ENCODE peak calls at places on chromosomes 5 and 9, in ten cellular contexts. One of them, this sample, is unnamed. For H3K9me3 and H3K27me3, the result is how much of the 10 kb centered on the place peaks cover.

GRCh38 chr5:56516936-56517521 is 283.9 kb upstream of the ANKRD55 start:
- DNase-seq in effector memory CD4-positive, alpha-beta T cell: no peak
- DNase-seq in adipocyte: peak
- DNase-seq in lower lobe of right lung: no peak
- DNase-seq in Panc1: no peak
- DNase-seq in PC-9: peak
- DNase-seq in GM23248: peak
- DNase-seq in heart left ventricle: peak
- DNase-seq in uterus: no peak
- DNase-seq in neural progenitor cell: no peak
- DNase-seq in this sample: peak

GRCh38 chr9:121824651-121825480 is 173.4 kb downstream of the DAB2IP start:
- DNase-seq in effector memory CD4-positive, alpha-beta T cell: no peak
- DNase-seq in adipocyte: peak
- DNase-seq in lower lobe of right lung: no peak
- DNase-seq in Panc1: no peak
- DNase-seq in PC-9: no peak
- DNase-seq in GM23248: peak
- DNase-seq in heart left ventricle: no peak
- DNase-seq in uterus: no peak
- DNase-seq in neural progenitor cell: no peak
- DNase-seq in this sample: no peak

GRCh38 chr5:41707853-41708603 is 162.2 kb downstream of the OXCT1 start:
- DNase-seq in effector memory CD4-positive, alpha-beta T cell: no peak
- DNase-seq in adipocyte: peak
- DNase-seq in lower lobe of right lung: no peak
- DNase-seq in Panc1: peak
- DNase-seq in PC-9: no peak
- DNase-seq in GM23248: peak
- DNase-seq in heart left ventricle: no peak
- DNase-seq in uterus: no peak
- DNase-seq in neural progenitor cell: peak
- DNase-seq in this sample: no peak

GRCh38 chr9:3648722-3649121 is 122.9 kb upstream of the RFX3 start:
- DNase-seq in effector memory CD4-positive, alpha-beta T cell: no peak
- DNase-seq in adipocyte: no peak
- DNase-seq in lower lobe of right lung: no peak
- DNase-seq in Panc1: no peak
- DNase-seq in PC-9: no peak
- DNase-seq in GM23248: no peak
- DNase-seq in heart left ventricle: no peak
- DNase-seq in uterus: no peak
- DNase-seq in neural progenitor cell: no peak
- DNase-seq in this sample: no peak

GRCh38 chr5:1499851-1500250 is 23.9 kb downstream of the LPCAT1 start:
- DNase-seq in effector memory CD4-positive, alpha-beta T cell: no peak
- DNase-seq in adipocyte: no peak
- DNase-seq in lower lobe of right lung: no peak
- DNase-seq in Panc1: no peak
- DNase-seq in PC-9: no peak
- DNase-seq in GM23248: no peak
- DNase-seq in heart left ventricle: no peak
- DNase-seq in uterus: no peak
- DNase-seq in neural progenitor cell: no peak
- DNase-seq in this sample: no peak

GRCh38 chr9:136441191-136441680 is 1.6 kb upstream of the INPP5E start:
- DNase-seq in effector memory CD4-positive, alpha-beta T cell: no peak
- DNase-seq in adipocyte: no peak
- DNase-seq in lower lobe of right lung: no peak
- DNase-seq in Panc1: no peak
- DNase-seq in PC-9: no peak
- DNase-seq in GM23248: peak
- DNase-seq in heart left ventricle: no peak
- DNase-seq in uterus: no peak
- DNase-seq in neural progenitor cell: no peak
- DNase-seq in this sample: no peak

GRCh38 chr9:133166392-133166791 is 2.7 kb upstream of the GBGT1 start:
- DNase-seq in effector memory CD4-positive, alpha-beta T cell: no peak
- DNase-seq in adipocyte: no peak
- DNase-seq in lower lobe of right lung: peak
- DNase-seq in Panc1: no peak
- DNase-seq in PC-9: no peak
- DNase-seq in GM23248: no peak
- DNase-seq in heart left ventricle: no peak
- DNase-seq in uterus: no peak
- DNase-seq in neural progenitor cell: no peak
- DNase-seq in this sample: no peak

GRCh38 chr5:171433952-171434676 is 14.7 kb downstream of the FGF18 start:
- DNase-seq in effector memory CD4-positive, alpha-beta T cell: no peak
- DNase-seq in adipocyte: no peak
- DNase-seq in lower lobe of right lung: peak
- DNase-seq in Panc1: no peak
- DNase-seq in PC-9: no peak
- DNase-seq in GM23248: no peak
- DNase-seq in heart left ventricle: no peak
- DNase-seq in uterus: no peak
- DNase-seq in neural progenitor cell: no peak
- DNase-seq in this sample: no peak

GRCh38 chr5:43362725-43363435 is 49.3 kb downstream of the CCL28 start:
- DNase-seq in effector memory CD4-positive, alpha-beta T cell: no peak
- DNase-seq in adipocyte: no peak
- DNase-seq in lower lobe of right lung: no peak
- DNase-seq in Panc1: no peak
- DNase-seq in PC-9: no peak
- DNase-seq in GM23248: no peak
- DNase-seq in heart left ventricle: no peak
- DNase-seq in uterus: no peak
- DNase-seq in neural progenitor cell: no peak
- DNase-seq in this sample: no peak

GRCh38 chr5:116361171-116361967 is 213.3 kb downstream of the SEMA6A start:
- DNase-seq in effector memory CD4-positive, alpha-beta T cell: no peak
- DNase-seq in adipocyte: peak
- DNase-seq in lower lobe of right lung: peak
- DNase-seq in Panc1: no peak
- DNase-seq in PC-9: no peak
- DNase-seq in GM23248: peak
- DNase-seq in heart left ventricle: peak
- DNase-seq in uterus: peak
- DNase-seq in neural progenitor cell: peak
- DNase-seq in this sample: no peak

GRCh38 chr9:8071445-8071798 is 271.8 kb upstream of the DMAC1 start:
- DNase-seq in effector memory CD4-positive, alpha-beta T cell: no peak
- DNase-seq in adipocyte: no peak
- DNase-seq in lower lobe of right lung: no peak
- DNase-seq in Panc1: no peak
- DNase-seq in PC-9: no peak
- DNase-seq in GM23248: no peak
- DNase-seq in heart left ventricle: no peak
- DNase-seq in uterus: no peak
- DNase-seq in neural progenitor cell: no peak
- DNase-seq in this sample: no peak

GRCh38 chr9:8074645-8075044 is 275.1 kb upstream of the DMAC1 start:
- DNase-seq in effector memory CD4-positive, alpha-beta T cell: no peak
- DNase-seq in adipocyte: no peak
- DNase-seq in lower lobe of right lung: no peak
- DNase-seq in Panc1: no peak
- DNase-seq in PC-9: no peak
- DNase-seq in GM23248: no peak
- DNase-seq in heart left ventricle: no peak
- DNase-seq in uterus: no peak
- DNase-seq in neural progenitor cell: no peak
- DNase-seq in this sample: no peak

GRCh38 chr9:8070779-8071444 is 271.3 kb upstream of the DMAC1 start:
- DNase-seq in effector memory CD4-positive, alpha-beta T cell: no peak
- DNase-seq in adipocyte: no peak
- DNase-seq in lower lobe of right lung: no peak
- DNase-seq in Panc1: no peak
- DNase-seq in PC-9: no peak
- DNase-seq in GM23248: no peak
- DNase-seq in heart left ventricle: no peak
- DNase-seq in uterus: no peak
- DNase-seq in neural progenitor cell: peak
- DNase-seq in this sample: no peak
- H3K9me3 ChIP-seq in effector memory CD4-positive, alpha-beta T cell: under half
- H3K9me3 ChIP-seq in adipocyte: under half
- H3K9me3 ChIP-seq in lower lobe of right lung: under half
- H3K9me3 ChIP-seq in Panc1: under half
- H3K9me3 ChIP-seq in PC-9: under half
- H3K9me3 ChIP-seq in GM23248: under half
- H3K9me3 ChIP-seq in heart left ventricle: under half
- H3K9me3 ChIP-seq in uterus: under half
- H3K9me3 ChIP-seq in neural progenitor cell: under half
- H3K9me3 ChIP-seq in this sample: under half

GRCh38 chr5:67166886-67167285 is 29.7 kb downstream of the CD180 start:
- DNase-seq in effector memory CD4-positive, alpha-beta T cell: no peak
- DNase-seq in adipocyte: no peak
- DNase-seq in lower lobe of right lung: no peak
- DNase-seq in Panc1: no peak
- DNase-seq in PC-9: no peak
- DNase-seq in GM23248: no peak
- DNase-seq in heart left ventricle: no peak
- DNase-seq in uterus: no peak
- DNase-seq in neural progenitor cell: no peak
- DNase-seq in this sample: no peak
- H3K4me3 ChIP-seq in effector memory CD4-positive, alpha-beta T cell: peak
- H3K4me3 ChIP-seq in adipocyte: no peak
- H3K4me3 ChIP-seq in lower lobe of right lung: peak
- H3K4me3 ChIP-seq in Panc1: no peak
- H3K4me3 ChIP-seq in PC-9: no peak
- H3K4me3 ChIP-seq in GM23248: no peak
- H3K4me3 ChIP-seq in heart left ventricle: no peak
- H3K4me3 ChIP-seq in uterus: no peak
- H3K4me3 ChIP-seq in neural progenitor cell: no peak
- H3K4me3 ChIP-seq in this sample: no peak

GRCh38 chr5:88686743-88687142 is 196.2 kb downstream of the MEF2C start:
- DNase-seq in effector memory CD4-positive, alpha-beta T cell: no peak
- DNase-seq in adipocyte: no peak
- DNase-seq in lower lobe of right lung: no peak
- DNase-seq in Panc1: no peak
- DNase-seq in PC-9: no peak
- DNase-seq in GM23248: no peak
- DNase-seq in heart left ventricle: no peak
- DNase-seq in uterus: no peak
- DNase-seq in neural progenitor cell: no peak
- DNase-seq in this sample: no peak

GRCh38 chr5:88688981-88689661 is 193.9 kb downstream of the MEF2C start:
- DNase-seq in effector memory CD4-positive, alpha-beta T cell: no peak
- DNase-seq in adipocyte: no peak
- DNase-seq in lower lobe of right lung: no peak
- DNase-seq in Panc1: no peak
- DNase-seq in PC-9: no peak
- DNase-seq in GM23248: no peak
- DNase-seq in heart left ventricle: no peak
- DNase-seq in uterus: no peak
- DNase-seq in neural progenitor cell: no peak
- DNase-seq in this sample: no peak

GRCh38 chr5:88687253-88687955 is 195.6 kb downstream of the MEF2C start:
- DNase-seq in effector memory CD4-positive, alpha-beta T cell: no peak
- DNase-seq in adipocyte: no peak
- DNase-seq in lower lobe of right lung: no peak
- DNase-seq in Panc1: no peak
- DNase-seq in PC-9: no peak
- DNase-seq in GM23248: no peak
- DNase-seq in heart left ventricle: no peak
- DNase-seq in uterus: no peak
- DNase-seq in neural progenitor cell: no peak
- DNase-seq in this sample: no peak

GRCh38 chr5:88689662-88690351 is 193.2 kb downstream of the MEF2C start:
- DNase-seq in effector memory CD4-positive, alpha-beta T cell: no peak
- DNase-seq in adipocyte: no peak
- DNase-seq in lower lobe of right lung: no peak
- DNase-seq in Panc1: no peak
- DNase-seq in PC-9: no peak
- DNase-seq in GM23248: peak
- DNase-seq in heart left ventricle: no peak
- DNase-seq in uterus: no peak
- DNase-seq in neural progenitor cell: peak
- DNase-seq in this sample: no peak

DNA sequence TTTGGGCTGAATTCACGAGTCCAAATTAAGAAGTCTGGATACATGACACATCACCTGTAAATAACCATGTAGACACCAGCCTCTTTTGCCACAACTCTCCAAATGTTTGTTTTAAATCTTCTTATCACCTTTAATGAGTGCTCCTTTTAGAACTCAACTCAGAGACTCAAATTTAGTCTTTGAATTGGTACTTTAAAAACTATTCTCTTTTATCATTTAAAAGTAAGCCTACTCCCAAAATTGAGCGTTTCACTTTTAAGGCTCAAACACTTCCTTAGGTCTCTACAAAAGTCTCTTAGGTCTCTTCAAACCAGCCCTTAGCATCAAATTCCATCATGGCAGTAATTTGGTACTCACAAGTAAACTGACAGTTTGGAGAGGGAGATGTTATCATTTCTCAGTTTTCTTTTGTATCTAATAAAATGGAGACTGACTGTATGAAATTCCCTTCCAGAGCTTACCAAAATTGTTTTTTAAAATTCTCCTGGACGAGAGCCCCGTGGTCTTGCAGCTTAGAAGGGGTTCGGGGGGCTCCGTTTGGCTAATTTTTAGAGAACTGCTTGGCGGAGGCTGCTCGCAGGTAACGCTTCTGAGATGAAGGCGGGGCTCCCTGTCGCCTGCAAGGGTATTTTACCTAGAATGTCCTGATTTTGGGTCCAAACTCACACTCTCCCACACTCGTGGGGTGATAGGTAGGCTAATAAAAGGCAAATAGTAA is 194.6 kb downstream of the MEF2C start:
- DNase-seq in effector memory CD4-positive, alpha-beta T cell: no peak
- DNase-seq in adipocyte: no peak
- DNase-seq in lower lobe of right lung: no peak
- DNase-seq in Panc1: no peak
- DNase-seq in PC-9: no peak
- DNase-seq in GM23248: no peak
- DNase-seq in heart left ventricle: no peak
- DNase-seq in uterus: no peak
- DNase-seq in neural progenitor cell: no peak
- DNase-seq in this sample: no peak
- H3K27me3 ChIP-seq in effector memory CD4-positive, alpha-beta T cell: half or more
- H3K27me3 ChIP-seq in adipocyte: half or more
- H3K27me3 ChIP-seq in lower lobe of right lung: half or more
- H3K27me3 ChIP-seq in Panc1: under half
- H3K27me3 ChIP-seq in PC-9: under half
- H3K27me3 ChIP-seq in GM23248: half or more
- H3K27me3 ChIP-seq in heart left ventricle: half or more
- H3K27me3 ChIP-seq in uterus: half or more
- H3K27me3 ChIP-seq in neural progenitor cell: half or more
- H3K27me3 ChIP-seq in this sample: half or more

DNA sequence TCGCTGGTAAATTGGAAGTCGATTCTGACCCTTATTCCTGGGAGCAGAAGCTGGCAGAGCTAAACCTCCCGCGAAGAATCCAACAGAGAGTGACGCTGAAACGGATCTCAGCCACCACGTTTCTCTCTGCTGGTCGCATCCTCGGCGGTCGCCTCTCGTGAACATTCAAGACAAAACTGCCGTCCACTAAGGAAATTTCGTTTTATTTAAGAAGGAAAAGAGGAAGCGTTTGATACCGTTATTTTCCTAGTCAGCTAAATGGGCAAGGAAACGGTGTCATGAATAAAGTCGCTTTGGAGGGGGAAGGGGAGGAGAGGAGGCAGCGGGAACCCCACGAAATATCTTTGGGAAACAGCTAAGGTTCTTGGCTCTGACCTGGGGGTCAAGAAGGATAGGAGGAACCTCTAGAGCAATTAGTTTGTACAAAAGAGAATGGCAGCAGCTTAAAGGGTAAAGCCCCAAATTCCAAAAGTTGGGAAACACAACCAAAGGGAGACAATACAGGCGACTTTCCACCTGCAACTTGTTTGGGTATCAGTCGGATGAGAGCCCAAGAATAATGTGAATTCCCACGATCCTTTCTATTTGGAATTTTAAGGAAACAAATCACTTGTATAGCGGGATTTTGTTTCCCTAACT is 2.0 kb downstream of the FOXB2 start:
- DNase-seq in effector memory CD4-positive, alpha-beta T cell: no peak
- DNase-seq in adipocyte: no peak
- DNase-seq in lower lobe of right lung: no peak
- DNase-seq in Panc1: no peak
- DNase-seq in PC-9: no peak
- DNase-seq in GM23248: no peak
- DNase-seq in heart left ventricle: no peak
- DNase-seq in uterus: no peak
- DNase-seq in neural progenitor cell: peak
- DNase-seq in this sample: no peak
- H3K9me3 ChIP-seq in effector memory CD4-positive, alpha-beta T cell: under half
- H3K9me3 ChIP-seq in adipocyte: under half
- H3K9me3 ChIP-seq in lower lobe of right lung: under half
- H3K9me3 ChIP-seq in Panc1: under half
- H3K9me3 ChIP-seq in PC-9: under half
- H3K9me3 ChIP-seq in GM23248: under half
- H3K9me3 ChIP-seq in heart left ventricle: under half
- H3K9me3 ChIP-seq in uterus: under half
- H3K9me3 ChIP-seq in neural progenitor cell: under half
- H3K9me3 ChIP-seq in this sample: under half

This sample was measured in MG63.